ENCODE peak calls at places on chromosome 1, in five cellular contexts. C is RPMI7951; A is cardiac fibroblast; M is activated naive CD4-positive, alpha-beta T cell treated with anti-CD3 and anti-CD28 coated beads, Interleukin-2, amount 50 U/mL, for 16 hours; F is cerebellar cortex. K is an unnamed sample.

GRCh38 chr1:7262611-7263010 is 477.4 kb downstream of the CAMTA1 start:
- DNase-seq in F (no peak), A (no peak), M (no peak), C (no peak), K (no peak)

GRCh38 chr1:25875856-25876692 is 566 bp upstream of the PAQR7 start:
- DNase-seq in A (no peak), C (no peak), M (no peak), F (peak), K (no peak)

GRCh38 chr1:241105118-241105517 is 251.9 kb downstream of the RGS7 start:
- DNase-seq in F (no peak), A (no peak), C (no peak), M (no peak), K (no peak)

GRCh38 chr1:77027916-77028315 is 160.6 kb downstream of the ST6GALNAC5 start:
- DNase-seq in F (no peak), C (no peak), M (no peak), A (no peak), K (no peak)

GRCh38 chr1:40476924-40477679 is at the start of gene ZFP69:
- DNase-seq in F (peak), A (peak), M (peak), C (peak), K (peak)

GRCh38 chr1:181089017-181089776 is 697 bp downstream of the IER5 start:
- DNase-seq in C (no peak), A (no peak), M (peak), F (no peak), K (no peak)

GRCh38 chr1:81174811-81175476 is 625.8 kb upstream of the ADGRL2 start:
- DNase-seq in M (no peak), C (peak), A (no peak), F (no peak), K (no peak)

GRCh38 chr1:201254625-201255469 is 28.5 kb upstream of the PKP1 start:
- DNase-seq in F (peak), M (peak), C (peak), A (peak), K (peak)

GRCh38 chr1:1358433-1359201 is at the start of gene MXRA8:
- DNase-seq in F (no peak), C (peak), A (peak), M (no peak), K (no peak)

GRCh38 chr1:207454046-207454964 is at the start of gene CR2:
- DNase-seq in M (peak), C (no peak), A (no peak), F (no peak), K (no peak)

GRCh38 chr1:182925661-182926060 is 27.3 kb downstream of the SHCBP1L start:
- DNase-seq in A (no peak), M (no peak), F (no peak), C (no peak), K (no peak)

GRCh38 chr1:161946071-161946987 is 77.3 kb downstream of the OLFML2B start:
- DNase-seq in M (no peak), A (peak), C (peak), F (no peak), K (no peak)

GRCh38 chr1:53410100-53410541 is 49.1 kb upstream of the DMRTB1 start:
- DNase-seq in M (no peak), F (no peak), A (no peak), C (peak), K (no peak)

GRCh38 chr1:30786264-30786991 is 28.9 kb upstream of the LAPTM5 start:
- DNase-seq in A (no peak), M (no peak), C (peak), F (no peak), K (no peak)

GRCh38 chr1:2210786-2211185 is 16.2 kb upstream of the FAAP20 start:
- DNase-seq in M (no peak), F (no peak), C (no peak), A (no peak), K (no peak)

GRCh38 chr1:77375990-77376389 is 94.2 kb downstream of the AK5 start:
- DNase-seq in M (no peak), C (no peak), F (no peak), A (no peak), K (no peak)

GRCh38 chr1:5273280-5274003 is 619.0 kb downstream of the AJAP1 start:
- DNase-seq in C (no peak), A (no peak), F (no peak), M (no peak), K (no peak)

GRCh38 chr1:166128195-166128594 is 38.6 kb downstream of the FAM78B start:
- DNase-seq in M (no peak), F (no peak), A (no peak), C (no peak), K (no peak)

GRCh38 chr1:92995420-92996130 is 34.3 kb upstream of the DIPK1A start:
- DNase-seq in A (no peak), F (no peak), M (no peak), C (no peak), K (no peak)

GRCh38 chr1:42340093-42340492 is 5.1 kb upstream of the FOXJ3 start:
- DNase-seq in C (peak), M (no peak), A (no peak), F (no peak), K (no peak)

GRCh38 chr1:7300893-7301292 is 470.2 kb upstream of the VAMP3 start:
- DNase-seq in M (no peak), F (peak), A (peak), C (peak), K (peak)

GRCh38 chr1:107362468-107362867 is 221.6 kb downstream of the NTNG1 start:
- DNase-seq in M (no peak), C (no peak), A (no peak), F (no peak), K (no peak)

GRCh38 chr1:37238376-37239224 is 204.3 kb upstream of the GRIK3 start:
- DNase-seq in F (no peak), C (no peak), M (no peak), A (no peak), K (no peak)

GRCh38 chr1:201530741-201531521 is 8.0 kb upstream of the NAV1 start:
- DNase-seq in A (peak), C (peak), F (peak), M (peak), K (peak)

GRCh38 chr1:14578156-14578555 is 20.3 kb upstream of the KAZN start:
- DNase-seq in C (no peak), A (no peak), F (no peak), M (no peak), K (no peak)

GRCh38 chr1:23555949-23556640 is 3.2 kb downstream of the ID3 start:
- DNase-seq in A (peak), C (peak), M (no peak), F (peak), K (peak)

GRCh38 chr1:8706995-8707396 is 110.4 kb downstream of the RERE start:
- DNase-seq in F (no peak), A (peak), C (peak), M (no peak), K (no peak)

GRCh38 chr1:234927968-234928635 is 200.5 kb downstream of the TOMM20 start:
- DNase-seq in M (peak), C (no peak), A (no peak), F (no peak), K (no peak)

GRCh38 chr1:232904566-232904965 is 45.8 kb upstream of the NTPCR start:
- DNase-seq in F (no peak), C (peak), M (no peak), A (no peak), K (no peak)

GRCh38 chr1:206472886-206473285 is 2.6 kb downstream of the IKBKE start:
- DNase-seq in F (no peak), A (no peak), C (no peak), M (no peak), K (no peak)

GRCh38 chr1:4066860-4067599 is 167.0 kb upstream of the C1orf174 start:
- DNase-seq in C (no peak), F (no peak), M (no peak), A (no peak), K (no peak)

GRCh38 chr1:25572708-25573590 is 29.5 kb downstream of the LDLRAP1 start:
- DNase-seq in A (peak), C (peak), F (peak), M (peak), K (peak)

GRCh38 chr1:114468710-114469468 is 42.1 kb downstream of the TRIM33 start:
- DNase-seq in A (no peak), M (no peak), C (no peak), F (no peak), K (no peak)

GRCh38 chr1:214753236-214753852 is 150.3 kb downstream of the CENPF start:
- DNase-seq in F (no peak), C (no peak), M (no peak), A (no peak), K (no peak)

GRCh38 chr1:117573386-117574040 is 32.3 kb upstream of the TENT5C start:
- DNase-seq in A (no peak), M (no peak), F (no peak), C (peak), K (no peak)

GRCh38 chr1:19608232-19608631 is 35.9 kb upstream of the NBL1 start:
- DNase-seq in M (no peak), F (no peak), C (no peak), A (no peak), K (no peak)

GRCh38 chr1:147762233-147763024 is 2.0 kb upstream of the GJA5 start:
- DNase-seq in F (no peak), M (no peak), A (peak), C (no peak), K (no peak)

GRCh38 chr1:221228594-221228993 is 349.4 kb downstream of the HLX start:
- DNase-seq in C (no peak), A (no peak), M (no peak), F (no peak), K (no peak)

GRCh38 chr1:107139833-107140702 is 771 bp upstream of the NTNG1 start:
- DNase-seq in F (peak), M (peak), A (peak), C (peak), K (peak)

GRCh38 chr1:3745590-3746381 is 6.5 kb upstream of the CCDC27 start:
- DNase-seq in M (no peak), F (peak), C (no peak), A (no peak), K (peak)

K was measured in G401.